ENCODE peak calls at places on chromosome 16, in eight cellular contexts. X is fibroblast of lung; P is substantia nigra; L is psoas muscle; J is effector memory CD4-positive, alpha-beta T cell; N is PC-9; O is CD8-positive, alpha-beta memory T cell; I is Peyer's patch. W is an unnamed sample.

GRCh38 chr16:22977294-22977697 is 163.3 kb downstream of the HS3ST2 start:
- DNase-seq in X (no peak), J (no peak), I (no peak), L (no peak), P (no peak), O (no peak), N (no peak), W (no peak)

GRCh38 chr16:74713876-74714275 is 13.2 kb upstream of the MLKL start:
- DNase-seq in L (no peak), I (no peak), X (no peak), O (no peak), J (no peak), N (no peak), P (no peak), W (no peak)

GRCh38 chr16:75921281-75921680 is 195.0 kb upstream of the CPHXL start:
- DNase-seq in N (no peak), L (no peak), I (no peak), J (no peak), X (no peak), O (no peak), P (no peak), W (no peak)

GRCh38 chr16:30902070-30902972 is 5.9 kb downstream of the CTF1 start:
- DNase-seq in O (peak), P (peak), X (peak), J (peak), L (peak), N (peak), I (peak), W (no peak)

GRCh38 chr16:15880434-15880833 is 8.0 kb downstream of the CEP20 start:
- DNase-seq in N (no peak), I (no peak), L (no peak), P (no peak), X (no peak), O (no peak), J (no peak), W (no peak)

GRCh38 chr16:47986031-47986430 is 169.8 kb downstream of the ABCC12 start:
- DNase-seq in I (no peak), N (no peak), J (no peak), P (no peak), L (no peak), X (no peak), O (no peak), W (no peak)

GRCh38 chr16:4684763-4685162 is 8.6 kb upstream of the NUDT16L1 start:
- DNase-seq in I (no peak), X (no peak), N (peak), L (no peak), P (no peak), O (no peak), J (no peak), W (no peak)

GRCh38 chr16:87461466-87461975 is 31.3 kb downstream of the ZCCHC14 start:
- DNase-seq in P (no peak), X (no peak), N (peak), J (no peak), O (no peak), L (peak), I (peak), W (peak)

GRCh38 chr16:78553268-78554044 is 454.0 kb downstream of the WWOX start:
- DNase-seq in O (no peak), I (no peak), J (no peak), N (no peak), P (no peak), L (no peak), X (no peak), W (no peak)

GRCh38 chr16:1037023-1037933 is 35.3 kb upstream of the SSTR5 start:
- DNase-seq in X (no peak), I (no peak), L (no peak), O (no peak), N (peak), J (no peak), P (peak), W (peak)

GRCh38 chr16:85330694-85331188 is 218.5 kb upstream of the CIBAR2 start:
- DNase-seq in L (no peak), X (peak), J (no peak), O (no peak), I (no peak), P (no peak), N (no peak), W (no peak)

GRCh38 chr16:19502395-19503131 is 19.3 kb downstream of the GDE1 start:
- DNase-seq in J (peak), N (peak), P (peak), O (peak), I (peak), X (peak), L (peak), W (no peak)

GRCh38 chr16:55508941-55509920 is at the start of gene LPCAT2:
- DNase-seq in I (peak), O (no peak), P (peak), L (peak), X (peak), N (peak), J (no peak), W (peak)

GRCh38 chr16:71591917-71592316 is 15.0 kb upstream of the TAT start:
- DNase-seq in O (no peak), P (no peak), X (no peak), L (no peak), N (no peak), I (no peak), J (no peak), W (no peak)

GRCh38 chr16:22220714-22221113 is 14.6 kb downstream of the EEF2K start:
- DNase-seq in X (no peak), O (no peak), I (no peak), L (peak), J (no peak), P (peak), N (no peak), W (no peak)

GRCh38 chr16:3945751-3946603 is 65.5 kb upstream of the CREBBP start:
- DNase-seq in X (peak), L (peak), I (no peak), N (peak), P (no peak), J (no peak), O (no peak), W (peak)

GRCh38 chr16:86988920-86989715 is 328.1 kb downstream of the C16orf95 start:
- DNase-seq in N (no peak), J (no peak), L (no peak), X (no peak), P (no peak), I (no peak), O (no peak), W (no peak)

GRCh38 chr16:85616608-85617311 is 3.6 kb downstream of the GSE1 start:
- DNase-seq in X (no peak), O (no peak), L (no peak), N (no peak), J (no peak), I (peak), P (peak), W (no peak)

GRCh38 chr16:20242568-20243240 is 84.6 kb downstream of the GP2 start:
- DNase-seq in P (no peak), I (no peak), N (no peak), L (no peak), O (no peak), J (no peak), X (no peak), W (no peak)

DNA sequence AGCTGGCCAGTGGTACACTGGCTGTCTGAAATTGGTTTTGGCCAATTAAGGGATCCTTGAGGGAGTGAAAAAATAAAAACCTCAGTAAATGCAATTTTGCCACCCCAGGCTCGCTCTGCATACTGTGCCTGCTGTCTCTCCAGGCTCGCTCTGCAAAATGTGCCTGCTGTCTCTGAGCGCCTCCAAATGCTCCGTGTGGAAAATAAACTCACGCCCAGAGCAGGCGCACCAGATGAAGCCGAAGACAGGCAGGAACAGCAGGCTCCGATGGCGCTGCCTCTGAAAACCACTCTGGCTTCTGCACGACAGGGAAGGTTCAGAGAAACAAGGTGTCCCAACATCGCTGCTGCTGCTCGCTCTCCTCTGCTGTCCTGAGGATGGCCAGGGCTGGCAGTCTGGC is 29.1 kb downstream of the SNN start:
- DNase-seq in J (no peak), X (no peak), I (no peak), O (no peak), P (no peak), L (no peak), N (no peak), W (no peak)
- H3K27ac ChIP-seq in J (no peak), X (no peak), I (no peak), O (no peak), P (no peak), L (no peak), N (no peak), W (no peak)

GRCh38 chr16:60225541-60225940 is 1491.4 kb upstream of the GOT2 start:
- DNase-seq in O (no peak), X (no peak), P (no peak), I (no peak), N (no peak), J (no peak), L (no peak), W (no peak)

GRCh38 chr16:60230666-60231065 is 1496.5 kb upstream of the GOT2 start:
- DNase-seq in L (no peak), X (no peak), I (no peak), J (no peak), P (no peak), N (no peak), O (no peak), W (no peak)
- H3K27ac ChIP-seq in L (no peak), X (no peak), I (no peak), J (no peak), P (no peak), N (no peak), O (no peak), W (no peak)

GRCh38 chr16:24997665-24998064 is 17.5 kb downstream of the ARHGAP17 start:
- DNase-seq in X (no peak), J (no peak), L (no peak), N (no peak), I (no peak), P (no peak), O (no peak), W (no peak)

GRCh38 chr16:24998201-24998600 is 17.0 kb downstream of the ARHGAP17 start:
- DNase-seq in O (no peak), N (no peak), P (no peak), I (no peak), J (no peak), X (no peak), L (no peak), W (no peak)

GRCh38 chr16:24999856-25000447 is 15.2 kb downstream of the ARHGAP17 start:
- DNase-seq in N (no peak), X (no peak), I (no peak), O (no peak), J (no peak), L (no peak), P (no peak), W (no peak)

GRCh38 chr16:24996731-24997130 is 18.4 kb downstream of the ARHGAP17 start:
- DNase-seq in I (no peak), J (no peak), P (no peak), X (no peak), O (no peak), N (no peak), L (no peak), W (no peak)

GRCh38 chr16:24999088-24999670 is 16.0 kb downstream of the ARHGAP17 start:
- DNase-seq in L (no peak), P (no peak), J (no peak), N (no peak), I (no peak), O (no peak), X (no peak), W (no peak)
- H3K27ac ChIP-seq in L (peak), P (no peak), J (no peak), N (no peak), I (no peak), O (no peak), X (peak), W (no peak)

GRCh38 chr16:49977427-49977826 is 47.6 kb upstream of the CNEP1R1 start:
- DNase-seq in J (no peak), L (no peak), P (no peak), I (no peak), X (no peak), O (no peak), N (no peak), W (no peak)

GRCh38 chr16:49967012-49967559 is 57.9 kb upstream of the CNEP1R1 start:
- DNase-seq in O (no peak), J (no peak), X (no peak), L (no peak), P (no peak), I (no peak), N (no peak), W (no peak)

GRCh38 chr16:49969356-49970030 is 55.5 kb upstream of the CNEP1R1 start:
- DNase-seq in X (peak), O (no peak), J (no peak), L (no peak), I (no peak), P (no peak), N (no peak), W (no peak)

GRCh38 chr16:49970818-49971431 is 54.1 kb upstream of the CNEP1R1 start:
- DNase-seq in X (no peak), J (no peak), L (no peak), P (no peak), I (no peak), N (no peak), O (no peak), W (no peak)

GRCh38 chr16:49972280-49972679 is 52.7 kb upstream of the CNEP1R1 start:
- DNase-seq in I (no peak), N (no peak), O (no peak), P (no peak), L (no peak), J (no peak), X (no peak), W (no peak)
- H3K27ac ChIP-seq in I (no peak), N (no peak), O (no peak), P (no peak), L (no peak), J (no peak), X (no peak), W (no peak)

DNA sequence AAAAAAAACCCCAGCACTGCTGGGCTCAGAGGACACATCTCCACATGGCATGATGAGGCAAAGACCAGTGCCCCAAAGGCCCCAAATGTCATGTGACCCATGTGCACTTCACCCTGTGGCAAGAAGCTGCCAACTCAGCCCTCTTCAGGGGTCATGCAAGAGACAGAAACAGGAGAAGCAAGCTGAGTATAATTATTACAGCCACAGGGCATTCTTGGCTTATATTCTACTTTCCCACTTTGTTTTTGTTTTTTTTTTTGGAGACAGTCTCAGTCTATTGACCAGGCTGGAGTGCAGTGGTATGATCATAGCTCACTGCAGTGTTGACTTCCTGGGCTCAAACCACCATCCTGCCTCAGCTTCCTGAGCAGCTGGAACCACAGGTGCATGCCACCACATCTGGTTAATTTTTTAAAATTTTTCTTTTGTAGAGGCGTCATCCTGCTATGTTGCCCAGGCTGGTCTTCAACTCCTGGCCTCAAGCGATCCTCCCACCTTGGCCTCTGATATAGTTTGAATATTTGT is 32.7 kb upstream of the LITAF start:
- DNase-seq in N (peak), J (no peak), I (peak), O (no peak), X (no peak), L (no peak), P (no peak), W (no peak)
- H3K27ac ChIP-seq in N (peak), J (peak), I (peak), O (peak), X (no peak), L (no peak), P (no peak), W (no peak)

DNA sequence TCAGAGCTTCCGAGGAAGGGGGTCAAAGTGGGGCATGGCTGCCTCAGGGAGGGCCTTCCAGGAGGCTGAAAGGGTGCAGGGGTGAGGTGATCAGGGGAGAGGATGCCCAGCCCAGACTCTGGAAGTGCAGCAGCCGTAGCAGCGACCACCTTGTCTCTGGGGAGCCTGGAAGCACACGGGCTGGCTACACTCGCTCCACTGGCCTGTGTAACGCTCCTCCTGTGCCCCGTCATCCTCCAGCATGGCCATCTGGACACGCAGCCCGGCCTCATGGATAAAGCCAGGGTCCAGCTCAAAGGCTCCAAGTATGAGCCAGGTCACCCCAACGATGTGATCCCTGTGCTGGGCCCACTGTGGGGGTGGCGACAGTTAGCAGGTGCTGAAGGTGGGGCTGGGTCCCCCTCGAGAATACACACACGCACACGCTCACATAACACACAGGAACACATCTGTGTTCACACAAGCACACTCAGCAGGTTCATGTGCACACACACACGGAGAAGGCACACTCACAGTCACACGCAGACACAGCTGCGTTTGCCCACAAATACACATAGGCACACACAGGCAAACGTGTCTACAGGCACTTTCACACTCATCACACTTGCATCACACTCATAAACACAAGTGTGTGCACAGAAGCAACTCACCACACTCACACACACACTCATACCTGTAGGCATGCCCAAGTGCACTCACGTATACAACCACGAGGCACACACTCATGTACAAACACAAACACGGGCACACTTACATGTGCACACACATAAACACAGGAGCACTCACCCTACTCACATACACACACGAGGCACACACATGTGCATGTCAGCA is 19.3 kb downstream of the POLR3K start:
- DNase-seq in X (no peak), P (no peak), I (no peak), N (no peak), L (no peak), O (no peak), J (no peak), W (no peak)
- H3K27ac ChIP-seq in X (no peak), P (no peak), I (peak), N (no peak), L (no peak), O (no peak), J (no peak), W (no peak)

DNA sequence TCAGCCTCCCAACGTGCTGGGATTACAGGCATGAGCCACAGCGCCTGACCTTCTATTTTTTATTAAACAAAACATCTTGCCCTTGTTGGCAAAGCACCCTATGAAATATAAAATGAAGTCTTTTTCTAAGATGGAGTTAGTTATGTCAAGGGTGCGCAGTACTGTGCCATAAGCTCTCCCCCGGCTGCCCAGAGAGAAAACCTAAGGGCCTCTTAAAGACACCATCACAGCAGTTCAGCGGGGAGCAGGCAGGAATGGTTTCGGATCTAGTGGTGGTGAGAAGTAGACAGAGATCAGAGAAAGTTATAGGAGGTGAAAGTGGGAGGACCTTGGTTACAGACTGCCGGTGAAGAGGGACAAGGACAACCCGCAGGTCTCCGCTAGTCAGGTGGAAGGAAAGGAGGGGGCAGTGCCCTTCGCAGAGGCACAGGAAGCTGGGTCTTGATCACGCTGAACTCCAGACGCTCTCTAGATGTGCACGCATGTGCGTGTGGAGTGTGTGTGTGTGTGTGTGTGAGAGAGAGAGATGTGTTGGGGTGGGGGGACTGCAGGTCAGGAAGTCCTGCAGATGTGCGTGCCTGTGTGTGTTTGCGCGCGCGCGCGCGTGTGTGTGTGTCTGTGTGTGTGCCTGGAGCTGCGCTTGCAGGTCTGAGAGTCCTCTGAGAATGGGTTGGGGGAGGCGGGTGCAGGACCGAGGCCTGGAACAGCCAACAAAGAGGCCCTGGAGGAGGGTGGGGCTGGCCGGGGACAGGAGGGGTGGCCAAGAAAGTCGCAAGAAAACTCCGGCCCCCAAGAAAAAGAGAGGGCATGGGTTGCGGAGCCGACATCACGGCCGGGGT is 748 bp upstream of the CMTM3 start:
- DNase-seq in P (peak), J (peak), O (peak), I (peak), N (peak), X (peak), L (peak), W (no peak)
- H3K27ac ChIP-seq in P (peak), J (peak), O (peak), I (peak), N (no peak), X (no peak), L (no peak), W (no peak)

GRCh38 chr16:67959520-67959919 is 8.9 kb downstream of the SLC12A4 start:
- DNase-seq in J (no peak), N (no peak), X (peak), I (no peak), L (peak), P (no peak), O (no peak), W (no peak)
- H3K27ac ChIP-seq in J (no peak), N (no peak), X (peak), I (no peak), L (peak), P (no peak), O (no peak), W (no peak)

W was measured in epithelial cell of prostate.